ENCODE peak calls at places on chromosomes 16 and 17, in four cellular contexts. H is GM12878, Z is HepG2, X is K562. K is an unnamed sample.

GRCh38 chr17:8109669-8110455 is 8.5 kb downstream of the ALOXE3 start:
- DNase-seq in Z (no peak), H (no peak), X (peak; percentile 78), K (peak; percentile 90)

GRCh38 chr17:40532520-40533253 is 31.3 kb upstream of the TNS4 start:
- DNase-seq in H (no peak), Z (no peak), X (no peak), K (peak; percentile 0)

GRCh38 chr17:78716814-78717393 is 65.2 kb downstream of the CYTH1 start:
- DNase-seq in Z (no peak), X (no peak), H (no peak), K (no peak)

GRCh38 chr17:10059684-10060211 is 138.7 kb downstream of the GAS7 start:
- DNase-seq in Z (no peak), X (no peak), H (peak; percentile 95), K (no peak)

GRCh38 chr16:54510619-54511018 is 224.0 kb upstream of the IRX3 start:
- DNase-seq in X (no peak), H (no peak), Z (no peak), K (no peak)

GRCh38 chr17:15019158-15019557 is 246.0 kb downstream of the PMP22 start:
- DNase-seq in Z (no peak), H (no peak), X (no peak), K (no peak)

GRCh38 chr16:77869997-77870813 is 81.8 kb downstream of the VAT1L start:
- DNase-seq in X (no peak), Z (no peak), H (no peak), K (no peak)

GRCh38 chr17:74959826-74960738 is 12.5 kb downstream of the HID1 start:
- DNase-seq in X (peak; percentile 62), Z (no peak), H (no peak), K (no peak)

GRCh38 chr17:4378626-4379025 is 12.2 kb upstream of the UBE2G1 start:
- DNase-seq in H (no peak), Z (no peak), X (no peak), K (no peak)

GRCh38 chr17:51572115-51572514 is 311.8 kb downstream of the UTP18 start:
- DNase-seq in Z (no peak), H (no peak), X (no peak), K (no peak)

GRCh38 chr16:78421244-78421661 is 321.8 kb downstream of the WWOX start:
- DNase-seq in X (no peak), Z (no peak), H (no peak), K (no peak)

GRCh38 chr16:81175325-81175891 is 63.1 kb upstream of the BCO1 start:
- DNase-seq in X (no peak), H (no peak), Z (peak; percentile 85), K (no peak)

GRCh38 chr17:63840591-63841349 is 1.7 kb downstream of the SMARCD2 start:
- DNase-seq in Z (no peak), X (no peak), H (no peak), K (no peak)

GRCh38 chr17:68383443-68384321 is 73.6 kb downstream of the WIPI1 start:
- DNase-seq in Z (peak; percentile 99), H (no peak), X (no peak), K (no peak)

GRCh38 chr17:17018612-17019429 is 23.4 kb upstream of the MPRIP start:
- DNase-seq in Z (no peak), X (no peak), H (no peak), K (no peak)

GRCh38 chr17:79133986-79134385 is 59.4 kb downstream of the ENGASE start:
- DNase-seq in Z (no peak), X (no peak), H (no peak), K (no peak)

GRCh38 chr17:550776-551175 is 163.9 kb downstream of the VPS53 start:
- DNase-seq in X (no peak), H (no peak), Z (no peak), K (no peak)

GRCh38 chr17:44529864-44530263 is 26.7 kb upstream of the GPATCH8 start:
- DNase-seq in H (no peak), Z (no peak), X (no peak), K (no peak)

GRCh38 chr17:80068301-80069160 is 32.1 kb downstream of the CCDC40 start:
- DNase-seq in H (no peak), Z (peak; percentile 95), X (peak; percentile 53), K (no peak)

GRCh38 chr16:18965555-18965954 is 18.2 kb upstream of the TMC7 start:
- DNase-seq in H (no peak), X (no peak), Z (no peak), K (no peak)

GRCh38 chr16:11248133-11248532 is 7.9 kb downstream of the SOCS1 start:
- DNase-seq in H (no peak), Z (no peak), X (no peak), K (no peak)

GRCh38 chr16:31488630-31489564 is 6.0 kb downstream of the SLC5A2 start:
- DNase-seq in X (no peak), Z (no peak), H (no peak), K (no peak)

GRCh38 chr17:69763503-69763902 is 311.5 kb upstream of the KCNJ16 start:
- DNase-seq in X (no peak), Z (no peak), H (no peak), K (no peak)

GRCh38 chr16:85460983-85461813 is 151.9 kb upstream of the GSE1 start:
- DNase-seq in H (no peak), Z (peak; percentile 39), X (peak; percentile 73), K (no peak)

GRCh38 chr17:30969989-30970680 is 704 bp upstream of the RNF135 start:
- DNase-seq in X (no peak), H (no peak), Z (no peak), K (peak; percentile 22)

GRCh38 chr16:27330542-27330941 is 16.8 kb downstream of the IL4R start:
- DNase-seq in X (no peak), Z (no peak), H (no peak), K (no peak)

GRCh38 chr17:38660097-38661026 is 14.4 kb downstream of the EPOP start:
- DNase-seq in Z (no peak), X (no peak), H (no peak), K (no peak)

GRCh38 chr17:81305051-81305630 is 10.0 kb upstream of the SLC38A10 start:
- DNase-seq in H (no peak), Z (no peak), X (no peak), K (no peak)

GRCh38 chr17:81302861-81303326 is 7.8 kb upstream of the SLC38A10 start:
- DNase-seq in H (no peak), X (no peak), Z (peak; percentile 61), K (no peak)

GRCh38 chr17:81304196-81305015 is 9.3 kb upstream of the SLC38A10 start:
- DNase-seq in H (no peak), X (no peak), Z (no peak), K (no peak)

GRCh38 chr17:81302324-81302723 is 7.2 kb upstream of the SLC38A10 start:
- DNase-seq in Z (no peak), H (no peak), X (no peak), K (no peak)

DNA sequence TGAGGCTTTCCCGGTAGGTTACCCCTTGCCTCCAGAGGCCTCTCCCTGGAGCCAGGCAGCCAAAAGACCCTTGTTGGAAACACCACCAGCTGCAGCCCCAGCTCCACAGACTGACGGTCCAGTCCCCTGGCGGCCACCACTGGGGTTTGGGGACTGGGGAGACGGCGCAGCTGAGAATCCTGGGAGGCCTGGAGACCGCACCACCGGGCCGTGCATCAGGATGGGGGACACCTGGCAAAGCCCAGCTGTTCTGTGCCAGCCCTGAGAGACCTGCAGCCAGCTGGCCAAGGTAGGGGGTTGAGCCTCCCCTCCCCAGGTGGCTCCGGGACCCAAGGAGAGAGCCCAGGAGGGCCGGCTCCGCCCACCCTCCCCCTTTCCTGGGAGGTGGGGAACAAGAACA is 8.3 kb upstream of the SLC38A10 start:
- DNase-seq in X (no peak), H (no peak), Z (no peak), K (no peak)
- TF ChIP-seq CREM in X (no peak), H (no peak), Z (no peak), K (no peak)

DNA sequence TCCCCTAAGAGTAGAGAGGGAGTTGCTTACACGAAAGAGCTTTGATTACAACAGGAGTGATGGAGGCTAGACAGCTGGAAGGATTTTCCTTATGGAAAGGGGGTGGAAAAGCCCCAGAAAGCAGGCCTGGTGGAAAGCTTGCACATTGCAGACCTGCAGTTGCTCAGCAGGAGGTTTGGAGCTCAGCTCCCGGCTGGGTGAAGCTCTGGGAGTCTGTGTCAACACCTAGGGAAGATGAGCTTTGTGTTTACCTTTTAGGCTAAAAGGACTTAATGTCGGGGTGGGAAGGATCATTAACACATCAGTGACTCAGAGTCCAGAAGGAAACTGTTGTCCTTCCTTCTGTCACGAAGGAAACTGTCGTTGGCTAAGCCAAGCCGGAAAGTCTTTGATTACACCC is 48.1 kb downstream of the RAP1GAP2 start:
- DNase-seq in H (no peak), X (no peak), Z (no peak), K (peak; percentile 39)
- TF ChIP-seq USF2 in H (no peak), X (no peak), Z (no peak), K (no peak)

GRCh38 chr16:51636913-51637743 is 486.1 kb upstream of the SALL1 start:
- DNase-seq in X (no peak), Z (no peak), H (no peak), K (peak; percentile 33)

GRCh38 chr16:51637744-51638100 is 486.7 kb upstream of the SALL1 start:
- DNase-seq in X (no peak), H (no peak), Z (no peak), K (no peak)

GRCh38 chr16:51641191-51641765 is 490.2 kb upstream of the SALL1 start:
- DNase-seq in X (no peak), Z (no peak), H (no peak), K (no peak)

GRCh38 chr16:51638338-51639135 is 487.5 kb upstream of the SALL1 start:
- DNase-seq in Z (no peak), X (no peak), H (no peak), K (no peak)

GRCh38 chr16:51640196-51640595 is 489.1 kb upstream of the SALL1 start:
- DNase-seq in Z (no peak), X (no peak), H (no peak), K (no peak)
- TF ChIP-seq CREM in Z (no peak), X (no peak), H (no peak), K (no peak)

GRCh38 chr17:57994436-57994835 is 6.4 kb upstream of the VEZF1 start:
- DNase-seq in H (no peak), X (no peak), Z (no peak), K (no peak)
- TF ChIP-seq USF2 in H (no peak), X (no peak), Z (no peak), K (no peak)